ENCODE peak calls at places on chromosomes 16 and 17, in five cellular contexts. R is heart left ventricle, A is psoas muscle, G is fibroblast of the aortic adventitia, I is left ventricle myocardium inferior. L is an unnamed sample.

GRCh38 chr17:1107777-1108559 is 71.8 kb downstream of the ABR start:
- DNase-seq in R (no peak), A (no peak), G (no peak), I (no peak), L (no peak)

GRCh38 chr16:57893559-57894389 is 77.2 kb downstream of the CNGB1 start:
- DNase-seq in R (no peak), A (no peak), G (peak; percentile 79), I (no peak), L (peak; percentile 72)

GRCh38 chr17:78640700-78641099 is 63.5 kb upstream of the DNAH17 start:
- DNase-seq in R (no peak), A (no peak), G (no peak), I (no peak), L (no peak)

GRCh38 chr17:31595666-31596381 is 204.3 kb downstream of the RAB11FIP4 start:
- DNase-seq in R (no peak), A (no peak), G (no peak), I (no peak), L (no peak)

GRCh38 chr16:88882358-88883030 is 16.0 kb upstream of the PABPN1L start:
- DNase-seq in R (no peak), A (no peak), G (no peak), I (no peak), L (no peak)

GRCh38 chr16:22898874-22899348 is 84.9 kb downstream of the HS3ST2 start:
- DNase-seq in R (peak; percentile 81), A (peak; percentile 82), G (peak; percentile 59), I (peak; percentile 68), L (peak; percentile 56)

GRCh38 chr16:79767597-79768280 is 167.2 kb upstream of the MAF start:
- DNase-seq in R (no peak), A (peak; percentile 45), G (peak; percentile 20), I (no peak), L (peak; percentile 36)

GRCh38 chr17:72671034-72671433 is 421.5 kb downstream of the SLC39A11 start:
- DNase-seq in R (no peak), A (no peak), G (no peak), I (no peak), L (no peak)

GRCh38 chr17:49509588-49509917 is 14.5 kb downstream of the NGFR start:
- DNase-seq in R (no peak), A (no peak), G (no peak), I (no peak), L (no peak)

GRCh38 chr16:892006-892405 is 78.8 kb downstream of the LMF1 start:
- DNase-seq in R (no peak), A (no peak), G (no peak), I (no peak), L (no peak)

GRCh38 chr17:14922421-14922820 is 342.7 kb downstream of the PMP22 start:
- DNase-seq in R (no peak), A (no peak), G (peak; percentile 35), I (no peak), L (no peak)

GRCh38 chr16:20918486-20919239 is 18.1 kb downstream of the LYRM1 start:
- DNase-seq in R (peak; percentile 65), A (peak; percentile 75), G (peak; percentile 83), I (peak; percentile 74), L (peak; percentile 76)

GRCh38 chr17:40111221-40112128 is 10.3 kb upstream of the MSL1 start:
- DNase-seq in R (peak; percentile 95), A (peak; percentile 95), G (peak; percentile 100), I (peak; percentile 91), L (peak; percentile 91)
- H3K4me3 ChIP-seq in R (peak overlapping the region; percentile 39), A (peak overlapping the region; percentile 46), G (peak overlapping the region; percentile 48), I (peak overlapping the region; percentile 66), L (no peak overlapping the region)

GRCh38 chr17:20043034-20043433 is 33.9 kb downstream of the SPECC1 start:
- DNase-seq in R (no peak), A (no peak), G (no peak), I (no peak), L (no peak)

GRCh38 chr17:20045476-20045875 is 36.3 kb downstream of the SPECC1 start:
- DNase-seq in R (no peak), A (no peak), G (no peak), I (no peak), L (no peak)

GRCh38 chr17:20051624-20052023 is 42.5 kb downstream of the SPECC1 start:
- DNase-seq in R (no peak), A (no peak), G (no peak), I (no peak), L (no peak)

DNA sequence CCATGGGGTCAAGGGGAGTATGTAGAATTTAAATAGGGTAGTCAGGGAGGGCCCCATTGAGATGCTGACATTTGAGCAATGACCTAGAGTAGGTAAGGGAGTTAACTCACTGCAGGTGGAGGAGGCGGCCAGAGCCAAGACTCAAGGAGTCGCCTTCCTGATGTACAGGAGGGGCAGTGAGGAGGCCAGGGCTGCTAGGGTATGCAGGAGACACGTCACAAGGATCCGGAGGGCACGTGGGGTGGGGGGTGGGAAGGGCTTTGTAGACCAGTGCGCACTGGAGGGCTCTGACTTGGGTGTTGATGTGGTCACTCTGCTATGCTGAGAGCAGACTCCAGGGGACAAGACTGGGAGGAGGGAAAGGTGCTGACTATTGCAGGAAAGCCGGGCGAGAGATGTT is 37.5 kb downstream of the SPECC1 start:
- DNase-seq in R (no peak), A (no peak), G (no peak), I (no peak), L (no peak)
- TF ChIP-seq CTCF in R (no peak), A (no peak), G (no peak), I (no peak), L (no peak)

DNA sequence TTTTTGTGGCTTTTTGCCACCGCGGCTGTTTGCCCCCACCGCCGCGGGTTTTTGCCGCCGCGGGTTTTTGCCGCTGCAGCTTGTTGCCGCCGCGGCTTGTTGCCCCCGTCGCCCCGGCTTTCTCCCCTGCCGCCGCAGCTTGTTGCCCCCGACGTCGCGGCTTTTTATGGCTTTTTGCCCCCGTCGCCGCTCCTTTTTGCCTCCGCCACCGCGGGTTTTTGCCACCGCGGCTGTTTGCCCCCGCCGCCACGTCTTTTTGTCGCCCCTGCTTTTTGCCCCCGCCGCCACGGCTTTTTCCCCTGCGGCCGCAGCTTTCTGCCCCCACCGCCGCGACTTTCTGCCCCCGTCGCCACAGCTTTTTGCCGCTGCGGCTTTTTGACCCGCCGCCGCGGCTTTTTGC is 149.5 kb downstream of the KCNJ18 start:
- DNase-seq in R (no peak), A (peak; percentile 30), G (no peak), I (no peak), L (no peak)
- H3K4me3 ChIP-seq in R (no peak overlapping the region), A (no peak overlapping the region), G (no peak overlapping the region), I (no peak overlapping the region), L (no peak overlapping the region)

GRCh38 chr17:48503747-48504146 is 27.1 kb downstream of the HOXB1 start:
- DNase-seq in R (no peak), A (no peak), G (no peak), I (no peak), L (no peak)

GRCh38 chr17:48502901-48503300 is 27.9 kb downstream of the HOXB1 start:
- DNase-seq in R (no peak), A (no peak), G (no peak), I (no peak), L (no peak)

GRCh38 chr17:48504953-48505352 is 25.9 kb downstream of the HOXB1 start:
- DNase-seq in R (no peak), A (no peak), G (no peak), I (no peak), L (no peak)

GRCh38 chr17:48505788-48506187 is 25.0 kb downstream of the HOXB1 start:
- DNase-seq in R (no peak), A (no peak), G (peak; percentile 78), I (no peak), L (peak; percentile 84)

DNA sequence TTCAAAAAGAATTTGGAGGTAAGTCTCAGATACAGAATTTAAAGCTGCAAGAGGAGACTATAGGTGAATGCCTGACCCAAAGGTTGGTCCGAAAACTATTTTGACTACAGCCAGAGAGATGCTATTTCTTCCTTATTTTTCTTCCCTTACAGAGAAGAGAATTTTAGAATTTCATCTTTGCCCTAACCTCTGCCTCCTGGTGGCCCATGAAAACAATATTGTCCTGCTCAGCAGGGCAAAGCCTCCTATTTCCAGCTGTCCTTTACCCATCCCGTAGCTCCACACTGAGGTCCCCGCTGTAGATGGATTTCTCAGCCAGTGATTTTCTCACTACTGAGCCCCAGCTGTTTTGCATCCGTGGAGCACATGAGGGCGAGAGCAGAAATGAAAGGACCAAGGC is 24.6 kb downstream of the HOXB1 start:
- DNase-seq in R (no peak), A (no peak), G (no peak), I (no peak), L (no peak)
- TF ChIP-seq CTCF in R (no peak), A (no peak), G (no peak), I (no peak), L (peak; percentile 15)